ENCODE peak calls at places on chromosomes 7 and 10, in four cellular contexts. J is RWPE1, X is GM10248, W is A549. U is an unnamed sample.
A peak's percentile ranks its signal among the peaks of the same experiment; 100 is the strongest.

GRCh38 chr10:124527996-124528395 is 66.4 kb downstream of the LHPP start:
- DNase-seq in J (no peak), X (no peak), W (no peak), U (no peak)

GRCh38 chr7:150973571-150974451 is 4.3 kb downstream of the KCNH2 start:
- DNase-seq in J (no peak), X (no peak), W (no peak), U (no peak)

GRCh38 chr10:10193848-10194247 is 823.8 kb upstream of the CELF2 start:
- DNase-seq in J (no peak), X (no peak), W (no peak), U (no peak)

GRCh38 chr7:150860978-150861295 is 8.6 kb downstream of the AOC1 start:
- DNase-seq in J (no peak), X (no peak), W (no peak), U (no peak)

GRCh38 chr10:111705026-111705425 is 478.5 kb downstream of the GPAM start:
- DNase-seq in J (no peak), X (no peak), W (no peak), U (no peak)

GRCh38 chr10:119713744-119714483 is 11.9 kb upstream of the INPP5F start:
- DNase-seq in J (no peak), X (no peak), W (no peak), U (no peak)

GRCh38 chr10:80324086-80324485 is 32.5 kb downstream of the DYDC1 start:
- DNase-seq in J (peak; percentile 38), X (no peak), W (no peak), U (no peak)

GRCh38 chr7:44629825-44630580 is 23.6 kb downstream of the OGDH start:
- DNase-seq in J (no peak), X (peak; percentile 46), W (no peak), U (peak; percentile 37)

GRCh38 chr10:58593008-58593407 is 80.3 kb downstream of the BICC1 start:
- DNase-seq in J (no peak), X (no peak), W (no peak), U (no peak)

GRCh38 chr7:3722396-3722846 is 421.4 kb downstream of the SDK1 start:
- DNase-seq in J (no peak), X (no peak), W (peak; percentile 11), U (no peak)

GRCh38 chr10:122164028-122164601 is 107.0 kb upstream of the BTBD16 start:
- DNase-seq in J (no peak), X (no peak), W (no peak), U (no peak)

GRCh38 chr10:23344251-23344841 is at the start of gene C10orf67:
- DNase-seq in J (peak; percentile 35), X (no peak), W (peak; percentile 10), U (peak; percentile 36)

GRCh38 chr10:108545921-108546320 is 1377.4 kb downstream of the XPNPEP1 start:
- DNase-seq in J (no peak), X (peak; percentile 11), W (no peak), U (peak; percentile 13)

GRCh38 chr10:34538291-34538829 is 276.7 kb downstream of the PARD3 start:
- DNase-seq in J (no peak), X (peak; percentile 33), W (peak; percentile 19), U (no peak)

GRCh38 chr7:150898475-150899011 is 46.2 kb downstream of the AOC1 start:
- DNase-seq in J (peak; percentile 64), X (peak; percentile 84), W (peak; percentile 79), U (peak; percentile 88)

GRCh38 chr10:58989486-58990039 is 186.9 kb upstream of the PHYHIPL start:
- DNase-seq in J (no peak), X (no peak), W (no peak), U (no peak)

GRCh38 chr7:147432068-147432467 is 1158.5 kb upstream of the C7orf33 start:
- DNase-seq in J (no peak), X (no peak), W (no peak), U (no peak)

GRCh38 chr10:821322-821721 is 110.2 kb downstream of the LARP4B start:
- DNase-seq in J (no peak), X (no peak), W (no peak), U (no peak)

GRCh38 chr7:16135628-16136027 is 285.7 kb downstream of the CRPPA start:
- DNase-seq in J (no peak), X (no peak), W (no peak), U (no peak)

GRCh38 chr10:110076559-110077318 is 69.0 kb downstream of the ADD3 start:
- DNase-seq in J (peak; percentile 57), X (no peak), W (no peak), U (peak; percentile 27)

GRCh38 chr7:47786557-47787248 is 161.6 kb downstream of the PKD1L1 start:
- DNase-seq in J (peak; percentile 90), X (no peak), W (peak; percentile 90), U (no peak)

GRCh38 chr10:3720228-3721019 is 64.6 kb downstream of the KLF6 start:
- DNase-seq in J (peak; percentile 71), X (no peak), W (no peak), U (no peak)

GRCh38 chr10:14074062-14074884 is 256.5 kb downstream of the FRMD4A start:
- DNase-seq in J (peak; percentile 94), X (no peak), W (peak; percentile 65), U (no peak)

GRCh38 chr7:54249686-54250085 is 292.5 kb upstream of the VSTM2A start:
- DNase-seq in J (no peak), X (no peak), W (no peak), U (no peak)

GRCh38 chr10:35042783-35043182 is 47.4 kb downstream of the CUL2 start:
- DNase-seq in J (no peak), X (no peak), W (no peak), U (no peak)

GRCh38 chr7:80614911-80615310 is 23.5 kb upstream of the CD36 start:
- DNase-seq in J (no peak), X (no peak), W (no peak), U (no peak)

GRCh38 chr7:112157072-112157471 is 49.1 kb downstream of the DOCK4 start:
- DNase-seq in J (no peak), X (no peak), W (no peak), U (no peak)

GRCh38 chr10:70441877-70442205 is 360 bp upstream of the NODAL start:
- DNase-seq in J (no peak), X (no peak), W (no peak), U (no peak)

GRCh38 chr10:70442332-70442988 is 979 bp upstream of the NODAL start:
- DNase-seq in J (no peak), X (no peak), W (no peak), U (no peak)

GRCh38 chr10:70440296-70441160 is 953 bp downstream of the NODAL start:
- DNase-seq in J (no peak), X (no peak), W (no peak), U (peak; percentile 44)

GRCh38 chr10:70444613-70445222 is 3.2 kb upstream of the NODAL start:
- DNase-seq in J (no peak), X (no peak), W (no peak), U (no peak)

GRCh38 chr10:70441161-70441876 is at the start of gene NODAL:
- DNase-seq in J (no peak), X (no peak), W (no peak), U (no peak)
- TF ChIP-seq CTCF in J (no peak), X (no peak), W (no peak), U (no peak)

GRCh38 chr10:89369142-89370105 is 8.4 kb upstream of the IFIT1B start:
- DNase-seq in J (peak; percentile 49), X (peak; percentile 46), W (no peak), U (peak; percentile 57)
- TF ChIP-seq CTCF in J (peak; percentile 43), X (peak; percentile 70), W (peak; percentile 79), U (peak; percentile 43)

GRCh38 chr7:94907420-94908203 is at the start of gene PPP1R9A:
- DNase-seq in J (peak; percentile 18), X (peak; percentile 24), W (peak; percentile 72), U (peak; percentile 36)
- TF ChIP-seq CTCF in J (no peak), X (no peak), W (peak; percentile 50), U (no peak)

DNA sequence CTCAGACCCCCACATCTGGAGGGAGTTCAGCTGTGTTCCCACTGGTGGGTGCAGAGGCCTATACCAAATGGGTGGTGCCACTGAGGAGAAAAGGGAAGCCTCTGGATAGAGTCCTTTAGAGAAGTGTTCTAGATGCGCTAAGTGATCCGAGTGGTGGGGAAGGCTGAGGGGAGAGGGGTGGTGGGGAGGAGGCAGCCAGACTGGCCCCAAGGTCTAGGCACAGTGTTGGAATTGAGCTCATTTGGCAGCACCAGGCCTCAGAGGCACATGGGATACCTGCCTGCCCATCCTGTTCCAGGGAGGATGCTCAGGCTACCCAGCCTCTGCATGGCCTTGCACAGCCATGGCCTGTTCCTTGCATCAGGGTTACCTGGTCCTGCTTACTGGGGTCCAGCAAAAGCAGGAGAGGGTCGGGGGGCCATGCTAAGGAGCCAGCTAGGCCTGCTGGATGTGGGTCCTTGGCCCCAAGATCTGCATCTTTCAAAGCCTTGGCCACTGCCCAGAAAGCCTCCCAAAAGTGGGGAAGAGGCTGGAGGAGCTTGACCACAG is 99.6 kb downstream of the NEURL1 start:
- DNase-seq in J (no peak), X (no peak), W (no peak), U (no peak)
- TF ChIP-seq CTCF in J (peak; percentile 29), X (no peak), W (no peak), U (no peak)

DNA sequence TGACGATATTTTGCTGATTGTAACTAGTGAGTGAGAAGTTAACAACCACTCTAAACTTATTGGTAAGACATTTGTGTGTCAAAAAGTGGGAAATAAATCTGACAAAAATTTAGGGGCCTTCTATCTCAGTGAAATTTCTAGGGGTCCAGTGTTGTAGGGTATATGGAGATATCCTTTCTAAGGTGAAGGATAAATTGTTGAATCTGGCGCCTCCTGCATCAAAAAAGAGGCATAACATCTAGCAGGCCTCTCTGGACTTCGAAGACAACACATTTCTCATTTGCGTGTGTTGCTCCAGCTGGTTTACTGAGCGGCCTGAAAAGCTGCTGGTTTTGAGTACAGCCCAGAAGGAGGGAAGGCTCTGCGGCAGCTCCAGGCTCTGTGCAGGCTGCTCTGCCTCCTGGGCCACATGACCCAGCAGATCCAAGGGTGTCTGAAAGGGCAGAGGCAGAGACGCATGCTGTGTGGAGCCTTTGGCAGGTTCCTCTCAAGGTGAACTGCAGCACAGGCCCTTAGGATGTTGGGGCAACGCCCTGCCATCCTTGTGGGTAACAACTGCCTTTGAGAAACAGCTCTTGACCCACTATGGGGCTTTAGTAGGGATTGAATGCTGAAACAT is 72.4 kb downstream of the LMBR1 start:
- DNase-seq in J (no peak), X (no peak), W (no peak), U (no peak)
- TF ChIP-seq CTCF in J (no peak), X (no peak), W (no peak), U (no peak)

GRCh38 chr7:73615886-73616285 is 8.4 kb downstream of the MLXIPL start:
- DNase-seq in J (no peak), X (no peak), W (no peak), U (no peak)
- TF ChIP-seq CTCF in J (no peak), X (peak; percentile 7), W (peak; percentile 16), U (no peak)

GRCh38 chr10:84966708-84967441 is 638.5 kb downstream of the CCSER2 start:
- DNase-seq in J (no peak), X (no peak), W (no peak), U (no peak)
- TF ChIP-seq CTCF in J (no peak), X (no peak), W (no peak), U (no peak)

U was measured in GM13976.